ENCODE peak calls at places on chromosome 1, in five cellular contexts. R, X, U, B and J are unnamed samples.

GRCh38 chr1:151047591-151047924 is at the start of gene C1orf56:
- DNase-seq in R (peak), X (no peak), U (peak), B (peak), J (peak)

GRCh38 chr1:245875581-245876263 is 631.4 kb downstream of the SMYD3 start:
- DNase-seq in R (no peak), X (no peak), U (no peak), B (no peak), J (no peak)

GRCh38 chr1:17194133-17194475 is 10.8 kb upstream of the PADI1 start:
- DNase-seq in R (no peak), X (peak), U (no peak), B (no peak), J (no peak)

GRCh38 chr1:6637770-6638169 is 13.1 kb downstream of the THAP3 start:
- DNase-seq in R (no peak), X (no peak), U (no peak), B (no peak), J (no peak)

GRCh38 chr1:93746009-93746408 is 64.4 kb upstream of the BCAR3 start:
- DNase-seq in R (no peak), X (no peak), U (no peak), B (no peak), J (no peak)

GRCh38 chr1:37323486-37324377 is 150.6 kb upstream of the ZC3H12A start:
- DNase-seq in R (no peak), X (no peak), U (peak), B (peak), J (peak)

GRCh38 chr1:87915771-87916170 is 587.1 kb downstream of the LMO4 start:
- DNase-seq in R (no peak), X (no peak), U (no peak), B (no peak), J (no peak)

GRCh38 chr1:232793944-232794343 is 11.3 kb upstream of the MAP10 start:
- DNase-seq in R (no peak), X (no peak), U (peak), B (no peak), J (no peak)

GRCh38 chr1:10685851-10686403 is 110.5 kb downstream of the CASZ1 start:
- DNase-seq in R (no peak), X (no peak), U (peak), B (no peak), J (no peak)

GRCh38 chr1:171486048-171486519 is 754 bp downstream of the PRRC2C start:
- DNase-seq in R (no peak), X (no peak), U (peak), B (peak), J (no peak)

GRCh38 chr1:98099501-98099900 is 178.7 kb upstream of the DPYD start:
- DNase-seq in R (no peak), X (no peak), U (no peak), B (no peak), J (no peak)

GRCh38 chr1:40823971-40824370 is 38.2 kb downstream of the CITED4 start:
- DNase-seq in R (no peak), X (no peak), U (no peak), B (no peak), J (no peak)

GRCh38 chr1:51724797-51725196 is 107.9 kb downstream of the OSBPL9 start:
- DNase-seq in R (no peak), X (no peak), U (no peak), B (no peak), J (no peak)